ENCODE peak calls at places on chromosomes 11 and 22, in six cellular contexts. One of them, this sample, is unnamed.

GRCh38 chr11:83033972-83034672 is 37.6 kb downstream of the RAB30 start:
- DNase-seq in PC-3: peak
- DNase-seq in NCI-H1694: peak
- DNase-seq in thoracic aorta: no peak
- DNase-seq in renal cortical epithelial cell: peak
- DNase-seq in KG1: no peak
- DNase-seq in this sample: no peak

GRCh38 chr22:35319244-35319985 is 19.7 kb downstream of the TOM1 start:
- DNase-seq in thoracic aorta: no peak
- DNase-seq in KG1: no peak
- DNase-seq in NCI-H1694: no peak
- DNase-seq in renal cortical epithelial cell: no peak
- DNase-seq in PC-3: no peak
- DNase-seq in this sample: no peak

GRCh38 chr11:64870176-64870892 is 8.1 kb downstream of the EHD1 start:
- DNase-seq in KG1: no peak
- DNase-seq in PC-3: peak
- DNase-seq in renal cortical epithelial cell: peak
- DNase-seq in NCI-H1694: no peak
- DNase-seq in thoracic aorta: no peak
- DNase-seq in this sample: no peak

GRCh38 chr11:72570893-72571741 is 103.1 kb downstream of the PDE2A start:
- DNase-seq in PC-3: no peak
- DNase-seq in NCI-H1694: no peak
- DNase-seq in thoracic aorta: no peak
- DNase-seq in renal cortical epithelial cell: no peak
- DNase-seq in KG1: no peak
- DNase-seq in this sample: no peak

GRCh38 chr11:46099973-46100335 is 21.3 kb downstream of the PHF21A start:
- DNase-seq in KG1: no peak
- DNase-seq in NCI-H1694: no peak
- DNase-seq in thoracic aorta: no peak
- DNase-seq in renal cortical epithelial cell: no peak
- DNase-seq in PC-3: no peak
- DNase-seq in this sample: no peak

GRCh38 chr22:46777609-46777970 is 15.1 kb downstream of the TBC1D22A start:
- DNase-seq in thoracic aorta: no peak
- DNase-seq in KG1: no peak
- DNase-seq in renal cortical epithelial cell: no peak
- DNase-seq in NCI-H1694: no peak
- DNase-seq in PC-3: no peak
- DNase-seq in this sample: no peak

GRCh38 chr11:81070948-81071347 is 1630.1 kb upstream of the TENM4 start:
- DNase-seq in KG1: peak
- DNase-seq in PC-3: no peak
- DNase-seq in thoracic aorta: no peak
- DNase-seq in renal cortical epithelial cell: peak
- DNase-seq in NCI-H1694: no peak
- DNase-seq in this sample: peak

GRCh38 chr22:42321908-42322561 is 51.6 kb upstream of the TCF20 start:
- DNase-seq in renal cortical epithelial cell: no peak
- DNase-seq in thoracic aorta: no peak
- DNase-seq in PC-3: no peak
- DNase-seq in KG1: no peak
- DNase-seq in NCI-H1694: peak
- DNase-seq in this sample: no peak

GRCh38 chr11:88250566-88251080 is 75.4 kb upstream of the RAB38 start:
- DNase-seq in NCI-H1694: no peak
- DNase-seq in renal cortical epithelial cell: peak
- DNase-seq in KG1: no peak
- DNase-seq in PC-3: no peak
- DNase-seq in thoracic aorta: no peak
- DNase-seq in this sample: no peak

GRCh38 chr11:34204396-34205279 is 99.2 kb downstream of the NAT10 start:
- DNase-seq in PC-3: peak
- DNase-seq in thoracic aorta: no peak
- DNase-seq in renal cortical epithelial cell: peak
- DNase-seq in NCI-H1694: no peak
- DNase-seq in KG1: no peak
- DNase-seq in this sample: no peak

GRCh38 chr22:35703861-35704584 is 13.6 kb upstream of the APOL5 start:
- DNase-seq in KG1: no peak
- DNase-seq in renal cortical epithelial cell: no peak
- DNase-seq in PC-3: no peak
- DNase-seq in NCI-H1694: no peak
- DNase-seq in thoracic aorta: no peak
- DNase-seq in this sample: no peak

GRCh38 chr11:679271-680207 is 15.5 kb downstream of the DEAF1 start:
- DNase-seq in PC-3: no peak
- DNase-seq in KG1: no peak
- DNase-seq in thoracic aorta: no peak
- DNase-seq in NCI-H1694: no peak
- DNase-seq in renal cortical epithelial cell: no peak
- DNase-seq in this sample: no peak

GRCh38 chr11:101127348-101127698 is 2.3 kb downstream of the PGR start:
- DNase-seq in NCI-H1694: no peak
- DNase-seq in KG1: no peak
- DNase-seq in thoracic aorta: no peak
- DNase-seq in PC-3: no peak
- DNase-seq in renal cortical epithelial cell: no peak
- DNase-seq in this sample: no peak

GRCh38 chr22:22928666-22929380 is 41.2 kb downstream of the IGLL5 start:
- DNase-seq in thoracic aorta: no peak
- DNase-seq in KG1: peak
- DNase-seq in PC-3: peak
- DNase-seq in NCI-H1694: no peak
- DNase-seq in renal cortical epithelial cell: no peak
- DNase-seq in this sample: peak

GRCh38 chr11:59787816-59788215 is 22.8 kb downstream of the MRPL16 start:
- DNase-seq in KG1: no peak
- DNase-seq in NCI-H1694: no peak
- DNase-seq in PC-3: peak
- DNase-seq in thoracic aorta: no peak
- DNase-seq in renal cortical epithelial cell: no peak
- DNase-seq in this sample: no peak

GRCh38 chr11:64763804-64764611 is 4.2 kb upstream of the PYGM start:
- DNase-seq in renal cortical epithelial cell: no peak
- DNase-seq in NCI-H1694: no peak
- DNase-seq in KG1: no peak
- DNase-seq in thoracic aorta: no peak
- DNase-seq in PC-3: no peak
- DNase-seq in this sample: no peak

GRCh38 chr11:17102447-17102846 is 25.0 kb upstream of the RPS13 start:
- DNase-seq in thoracic aorta: no peak
- DNase-seq in KG1: no peak
- DNase-seq in renal cortical epithelial cell: no peak
- DNase-seq in NCI-H1694: no peak
- DNase-seq in PC-3: no peak
- DNase-seq in this sample: no peak

GRCh38 chr11:1194231-1194976 is 28.5 kb upstream of the MUC5B start:
- DNase-seq in PC-3: no peak
- DNase-seq in NCI-H1694: no peak
- DNase-seq in KG1: no peak
- DNase-seq in renal cortical epithelial cell: no peak
- DNase-seq in thoracic aorta: no peak
- DNase-seq in this sample: no peak

GRCh38 chr11:79973701-79974626 is 533.1 kb upstream of the TENM4 start:
- DNase-seq in thoracic aorta: no peak
- DNase-seq in PC-3: no peak
- DNase-seq in renal cortical epithelial cell: peak
- DNase-seq in NCI-H1694: no peak
- DNase-seq in KG1: no peak
- DNase-seq in this sample: no peak

GRCh38 chr11:119378851-119379465 is 2.5 kb downstream of the USP2 start:
- DNase-seq in PC-3: no peak
- DNase-seq in KG1: no peak
- DNase-seq in NCI-H1694: no peak
- DNase-seq in renal cortical epithelial cell: no peak
- DNase-seq in thoracic aorta: no peak
- DNase-seq in this sample: no peak

GRCh38 chr22:37309221-37310074 is 27.1 kb downstream of the CYTH4 start:
- DNase-seq in thoracic aorta: no peak
- DNase-seq in NCI-H1694: no peak
- DNase-seq in renal cortical epithelial cell: no peak
- DNase-seq in KG1: peak
- DNase-seq in PC-3: no peak
- DNase-seq in this sample: peak

GRCh38 chr22:42797021-42797420 is 60.1 kb downstream of the ARFGAP3 start:
- DNase-seq in KG1: no peak
- DNase-seq in NCI-H1694: peak
- DNase-seq in thoracic aorta: no peak
- DNase-seq in PC-3: no peak
- DNase-seq in renal cortical epithelial cell: no peak
- DNase-seq in this sample: no peak

GRCh38 chr11:57223601-57224000 is 13.4 kb downstream of the APLNR start:
- DNase-seq in PC-3: no peak
- DNase-seq in KG1: no peak
- DNase-seq in NCI-H1694: no peak
- DNase-seq in thoracic aorta: no peak
- DNase-seq in renal cortical epithelial cell: no peak
- DNase-seq in this sample: no peak

GRCh38 chr22:30183861-30184278 is 62.7 kb downstream of the LIF start:
- DNase-seq in thoracic aorta: no peak
- DNase-seq in PC-3: no peak
- DNase-seq in renal cortical epithelial cell: peak
- DNase-seq in KG1: no peak
- DNase-seq in NCI-H1694: no peak
- DNase-seq in this sample: no peak

GRCh38 chr11:120608760-120609211 is 97.2 kb downstream of the GRIK4 start:
- DNase-seq in renal cortical epithelial cell: peak
- DNase-seq in PC-3: no peak
- DNase-seq in KG1: no peak
- DNase-seq in NCI-H1694: no peak
- DNase-seq in thoracic aorta: no peak
- DNase-seq in this sample: no peak

GRCh38 chr22:37228106-37229011 is 15.7 kb downstream of the RAC2 start:
- DNase-seq in NCI-H1694: no peak
- DNase-seq in PC-3: peak
- DNase-seq in thoracic aorta: no peak
- DNase-seq in renal cortical epithelial cell: peak
- DNase-seq in KG1: peak
- DNase-seq in this sample: no peak

GRCh38 chr11:114088216-114088615 is 28.7 kb downstream of the ZBTB16 start:
- DNase-seq in NCI-H1694: no peak
- DNase-seq in renal cortical epithelial cell: no peak
- DNase-seq in PC-3: peak
- DNase-seq in KG1: no peak
- DNase-seq in thoracic aorta: no peak
- DNase-seq in this sample: no peak

GRCh38 chr11:6617315-6617781 is 1.9 kb downstream of the TPP1 start:
- DNase-seq in PC-3: no peak
- DNase-seq in renal cortical epithelial cell: no peak
- DNase-seq in thoracic aorta: no peak
- DNase-seq in KG1: no peak
- DNase-seq in NCI-H1694: no peak
- DNase-seq in this sample: no peak